ENCODE peak calls at places on chromosome 22, in seven cellular contexts. One of them, this sample, is unnamed.

GRCh38 chr22:26972281-26972680 is 314.9 kb downstream of the MIAT start:
- DNase-seq in nucleus accumbens: no peak
- DNase-seq in GM13977: no peak
- DNase-seq in mammary epithelial cell: no peak
- DNase-seq in GM04503: no peak
- DNase-seq in lower lobe of right lung: no peak
- DNase-seq in stimulated activated CD8-positive, alpha-beta memory T cell treated with anti-CD3 and anti-CD28 coated beads, Interleukin-4, amount 100 ng/mL, for 1 hour: no peak
- DNase-seq in this sample: no peak

GRCh38 chr22:37748659-37749058 is 51.8 kb downstream of the TRIOBP start:
- DNase-seq in nucleus accumbens: no peak
- DNase-seq in GM13977: no peak
- DNase-seq in mammary epithelial cell: no peak
- DNase-seq in GM04503: no peak
- DNase-seq in lower lobe of right lung: no peak
- DNase-seq in stimulated activated CD8-positive, alpha-beta memory T cell treated with anti-CD3 and anti-CD28 coated beads, Interleukin-4, amount 100 ng/mL, for 1 hour: no peak
- DNase-seq in this sample: no peak

GRCh38 chr22:18996376-18996900 is 60.3 kb upstream of the PRODH start:
- DNase-seq in nucleus accumbens: no peak
- DNase-seq in GM13977: no peak
- DNase-seq in mammary epithelial cell: no peak
- DNase-seq in GM04503: no peak
- DNase-seq in lower lobe of right lung: no peak
- DNase-seq in stimulated activated CD8-positive, alpha-beta memory T cell treated with anti-CD3 and anti-CD28 coated beads, Interleukin-4, amount 100 ng/mL, for 1 hour: no peak
- DNase-seq in this sample: no peak

GRCh38 chr22:25068701-25069100 is 116.2 kb downstream of the KIAA1671 start:
- DNase-seq in nucleus accumbens: no peak
- DNase-seq in GM13977: no peak
- DNase-seq in mammary epithelial cell: no peak
- DNase-seq in GM04503: no peak
- DNase-seq in lower lobe of right lung: no peak
- DNase-seq in stimulated activated CD8-positive, alpha-beta memory T cell treated with anti-CD3 and anti-CD28 coated beads, Interleukin-4, amount 100 ng/mL, for 1 hour: no peak
- DNase-seq in this sample: no peak

GRCh38 chr22:29992341-29993275 is 87.7 kb upstream of the HORMAD2 start:
- DNase-seq in nucleus accumbens: no peak
- DNase-seq in GM13977: no peak
- DNase-seq in mammary epithelial cell: peak; percentile 90
- DNase-seq in GM04503: no peak
- DNase-seq in lower lobe of right lung: no peak
- DNase-seq in stimulated activated CD8-positive, alpha-beta memory T cell treated with anti-CD3 and anti-CD28 coated beads, Interleukin-4, amount 100 ng/mL, for 1 hour: no peak
- DNase-seq in this sample: no peak

GRCh38 chr22:49960967-49961600 is 512 bp downstream of the PIM3 start:
- DNase-seq in nucleus accumbens: no peak
- DNase-seq in GM13977: peak; percentile 63
- DNase-seq in mammary epithelial cell: peak; percentile 61
- DNase-seq in GM04503: no peak
- DNase-seq in lower lobe of right lung: peak; percentile 74
- DNase-seq in stimulated activated CD8-positive, alpha-beta memory T cell treated with anti-CD3 and anti-CD28 coated beads, Interleukin-4, amount 100 ng/mL, for 1 hour: no peak
- DNase-seq in this sample: peak; percentile 72

GRCh38 chr22:46762238-46763050 is at the start of gene TBC1D22A:
- DNase-seq in nucleus accumbens: peak; percentile 93
- DNase-seq in GM13977: peak; percentile 95
- DNase-seq in mammary epithelial cell: peak; percentile 88
- DNase-seq in GM04503: peak; percentile 59
- DNase-seq in lower lobe of right lung: peak; percentile 96
- DNase-seq in stimulated activated CD8-positive, alpha-beta memory T cell treated with anti-CD3 and anti-CD28 coated beads, Interleukin-4, amount 100 ng/mL, for 1 hour: peak; percentile 84
- DNase-seq in this sample: peak; percentile 95

GRCh38 chr22:23622634-23623033 is 9.5 kb downstream of the DRICH1 start:
- DNase-seq in nucleus accumbens: no peak
- DNase-seq in GM13977: no peak
- DNase-seq in mammary epithelial cell: no peak
- DNase-seq in GM04503: no peak
- DNase-seq in lower lobe of right lung: no peak
- DNase-seq in stimulated activated CD8-positive, alpha-beta memory T cell treated with anti-CD3 and anti-CD28 coated beads, Interleukin-4, amount 100 ng/mL, for 1 hour: no peak
- DNase-seq in this sample: no peak

GRCh38 chr22:47053865-47054185 is 291.4 kb downstream of the TBC1D22A start:
- DNase-seq in nucleus accumbens: no peak
- DNase-seq in GM13977: no peak
- DNase-seq in mammary epithelial cell: no peak
- DNase-seq in GM04503: peak; percentile 39
- DNase-seq in lower lobe of right lung: no peak
- DNase-seq in stimulated activated CD8-positive, alpha-beta memory T cell treated with anti-CD3 and anti-CD28 coated beads, Interleukin-4, amount 100 ng/mL, for 1 hour: no peak
- DNase-seq in this sample: no peak

GRCh38 chr22:46598737-46599424 is 21.3 kb upstream of the GRAMD4 start:
- DNase-seq in nucleus accumbens: no peak
- DNase-seq in GM13977: no peak
- DNase-seq in mammary epithelial cell: no peak
- DNase-seq in GM04503: no peak
- DNase-seq in lower lobe of right lung: peak; percentile 65
- DNase-seq in stimulated activated CD8-positive, alpha-beta memory T cell treated with anti-CD3 and anti-CD28 coated beads, Interleukin-4, amount 100 ng/mL, for 1 hour: no peak
- DNase-seq in this sample: no peak

GRCh38 chr22:23256986-23257888 is 76.9 kb downstream of the BCR start:
- DNase-seq in nucleus accumbens: no peak
- DNase-seq in GM13977: no peak
- DNase-seq in mammary epithelial cell: peak; percentile 32
- DNase-seq in GM04503: peak; percentile 26
- DNase-seq in lower lobe of right lung: no peak
- DNase-seq in stimulated activated CD8-positive, alpha-beta memory T cell treated with anti-CD3 and anti-CD28 coated beads, Interleukin-4, amount 100 ng/mL, for 1 hour: no peak
- DNase-seq in this sample: no peak

GRCh38 chr22:29313126-29314071 is 2.1 kb downstream of the RASL10A start:
- DNase-seq in nucleus accumbens: no peak
- DNase-seq in GM13977: peak; percentile 79
- DNase-seq in mammary epithelial cell: no peak
- DNase-seq in GM04503: no peak
- DNase-seq in lower lobe of right lung: peak; percentile 60
- DNase-seq in stimulated activated CD8-positive, alpha-beta memory T cell treated with anti-CD3 and anti-CD28 coated beads, Interleukin-4, amount 100 ng/mL, for 1 hour: no peak
- DNase-seq in this sample: no peak

GRCh38 chr22:49589811-49590210 is 237.9 kb downstream of the BRD1 start:
- DNase-seq in nucleus accumbens: no peak
- DNase-seq in GM13977: no peak
- DNase-seq in mammary epithelial cell: no peak
- DNase-seq in GM04503: no peak
- DNase-seq in lower lobe of right lung: peak; percentile 30
- DNase-seq in stimulated activated CD8-positive, alpha-beta memory T cell treated with anti-CD3 and anti-CD28 coated beads, Interleukin-4, amount 100 ng/mL, for 1 hour: no peak
- DNase-seq in this sample: peak; percentile 38

GRCh38 chr22:48045369-48045768 is 1282.9 kb downstream of the TBC1D22A start:
- DNase-seq in nucleus accumbens: no peak
- DNase-seq in GM13977: peak; percentile 49
- DNase-seq in mammary epithelial cell: no peak
- DNase-seq in GM04503: no peak
- DNase-seq in lower lobe of right lung: no peak
- DNase-seq in stimulated activated CD8-positive, alpha-beta memory T cell treated with anti-CD3 and anti-CD28 coated beads, Interleukin-4, amount 100 ng/mL, for 1 hour: no peak
- DNase-seq in this sample: peak; percentile 11

GRCh38 chr22:46941958-46942815 is 179.7 kb downstream of the TBC1D22A start:
- DNase-seq in nucleus accumbens: no peak
- DNase-seq in GM13977: no peak
- DNase-seq in mammary epithelial cell: no peak
- DNase-seq in GM04503: no peak
- DNase-seq in lower lobe of right lung: no peak
- DNase-seq in stimulated activated CD8-positive, alpha-beta memory T cell treated with anti-CD3 and anti-CD28 coated beads, Interleukin-4, amount 100 ng/mL, for 1 hour: no peak
- DNase-seq in this sample: no peak

GRCh38 chr22:33274214-33274828 is 216.1 kb upstream of the SYN3 start:
- DNase-seq in nucleus accumbens: no peak
- DNase-seq in GM13977: peak; percentile 44
- DNase-seq in mammary epithelial cell: peak; percentile 14
- DNase-seq in GM04503: no peak
- DNase-seq in lower lobe of right lung: no peak
- DNase-seq in stimulated activated CD8-positive, alpha-beta memory T cell treated with anti-CD3 and anti-CD28 coated beads, Interleukin-4, amount 100 ng/mL, for 1 hour: no peak
- DNase-seq in this sample: peak; percentile 65

GRCh38 chr22:21445437-21446127 is 21.6 kb upstream of the TMEM191C start:
- DNase-seq in nucleus accumbens: no peak
- DNase-seq in GM13977: no peak
- DNase-seq in mammary epithelial cell: no peak
- DNase-seq in GM04503: no peak
- DNase-seq in lower lobe of right lung: peak; percentile 36
- DNase-seq in stimulated activated CD8-positive, alpha-beta memory T cell treated with anti-CD3 and anti-CD28 coated beads, Interleukin-4, amount 100 ng/mL, for 1 hour: no peak
- DNase-seq in this sample: no peak

GRCh38 chr22:46963672-46964545 is 201.5 kb downstream of the TBC1D22A start:
- DNase-seq in nucleus accumbens: no peak
- DNase-seq in GM13977: no peak
- DNase-seq in mammary epithelial cell: no peak
- DNase-seq in GM04503: no peak
- DNase-seq in lower lobe of right lung: no peak
- DNase-seq in stimulated activated CD8-positive, alpha-beta memory T cell treated with anti-CD3 and anti-CD28 coated beads, Interleukin-4, amount 100 ng/mL, for 1 hour: no peak
- DNase-seq in this sample: peak; percentile 41

GRCh38 chr22:19941365-19942070 is at the start of the genes COMT and TXNRD2:
- DNase-seq in nucleus accumbens: peak; percentile 39
- DNase-seq in GM13977: peak; percentile 93
- DNase-seq in mammary epithelial cell: peak; percentile 54
- DNase-seq in GM04503: no peak
- DNase-seq in lower lobe of right lung: peak; percentile 82
- DNase-seq in stimulated activated CD8-positive, alpha-beta memory T cell treated with anti-CD3 and anti-CD28 coated beads, Interleukin-4, amount 100 ng/mL, for 1 hour: peak; percentile 35
- DNase-seq in this sample: no peak

GRCh38 chr22:27107005-27107404 is 449.6 kb downstream of the MIAT start:
- DNase-seq in nucleus accumbens: no peak
- DNase-seq in GM13977: no peak
- DNase-seq in mammary epithelial cell: no peak
- DNase-seq in GM04503: no peak
- DNase-seq in lower lobe of right lung: no peak
- DNase-seq in stimulated activated CD8-positive, alpha-beta memory T cell treated with anti-CD3 and anti-CD28 coated beads, Interleukin-4, amount 100 ng/mL, for 1 hour: no peak
- DNase-seq in this sample: no peak

GRCh38 chr22:42444060-42444904 is 12.1 kb upstream of the NFAM1 start:
- DNase-seq in nucleus accumbens: peak; percentile 81
- DNase-seq in GM13977: peak; percentile 82
- DNase-seq in mammary epithelial cell: peak; percentile 84
- DNase-seq in GM04503: peak; percentile 61
- DNase-seq in lower lobe of right lung: peak; percentile 82
- DNase-seq in stimulated activated CD8-positive, alpha-beta memory T cell treated with anti-CD3 and anti-CD28 coated beads, Interleukin-4, amount 100 ng/mL, for 1 hour: peak; percentile 22
- DNase-seq in this sample: peak; percentile 93

GRCh38 chr22:40463017-40463631 is 92.7 kb downstream of the SGSM3 start:
- DNase-seq in nucleus accumbens: no peak
- DNase-seq in GM13977: peak; percentile 44
- DNase-seq in mammary epithelial cell: no peak
- DNase-seq in GM04503: no peak
- DNase-seq in lower lobe of right lung: no peak
- DNase-seq in stimulated activated CD8-positive, alpha-beta memory T cell treated with anti-CD3 and anti-CD28 coated beads, Interleukin-4, amount 100 ng/mL, for 1 hour: peak; percentile 22
- DNase-seq in this sample: no peak

GRCh38 chr22:48106215-48106614 is 1343.8 kb downstream of the TBC1D22A start:
- DNase-seq in nucleus accumbens: no peak
- DNase-seq in GM13977: no peak
- DNase-seq in mammary epithelial cell: no peak
- DNase-seq in GM04503: no peak
- DNase-seq in lower lobe of right lung: no peak
- DNase-seq in stimulated activated CD8-positive, alpha-beta memory T cell treated with anti-CD3 and anti-CD28 coated beads, Interleukin-4, amount 100 ng/mL, for 1 hour: no peak
- DNase-seq in this sample: peak; percentile 25

GRCh38 chr22:37256075-37256726 is 12.1 kb upstream of the RAC2 start:
- DNase-seq in nucleus accumbens: no peak
- DNase-seq in GM13977: no peak
- DNase-seq in mammary epithelial cell: no peak
- DNase-seq in GM04503: no peak
- DNase-seq in lower lobe of right lung: peak; percentile 14
- DNase-seq in stimulated activated CD8-positive, alpha-beta memory T cell treated with anti-CD3 and anti-CD28 coated beads, Interleukin-4, amount 100 ng/mL, for 1 hour: no peak
- DNase-seq in this sample: peak; percentile 42

GRCh38 chr22:37163618-37164534 is 14.2 kb upstream of the IL2RB start:
- DNase-seq in nucleus accumbens: no peak
- DNase-seq in GM13977: peak; percentile 78
- DNase-seq in mammary epithelial cell: no peak
- DNase-seq in GM04503: no peak
- DNase-seq in lower lobe of right lung: peak; percentile 35
- DNase-seq in stimulated activated CD8-positive, alpha-beta memory T cell treated with anti-CD3 and anti-CD28 coated beads, Interleukin-4, amount 100 ng/mL, for 1 hour: no peak
- DNase-seq in this sample: no peak

GRCh38 chr22:29726104-29726503 is 6.3 kb downstream of the CABP7 start:
- DNase-seq in nucleus accumbens: no peak
- DNase-seq in GM13977: no peak
- DNase-seq in mammary epithelial cell: no peak
- DNase-seq in GM04503: no peak
- DNase-seq in lower lobe of right lung: no peak
- DNase-seq in stimulated activated CD8-positive, alpha-beta memory T cell treated with anti-CD3 and anti-CD28 coated beads, Interleukin-4, amount 100 ng/mL, for 1 hour: no peak
- DNase-seq in this sample: no peak

GRCh38 chr22:38189104-38189503 is 7.5 kb upstream of the PLA2G6 start:
- DNase-seq in nucleus accumbens: no peak
- DNase-seq in GM13977: no peak
- DNase-seq in mammary epithelial cell: no peak
- DNase-seq in GM04503: no peak
- DNase-seq in lower lobe of right lung: no peak
- DNase-seq in stimulated activated CD8-positive, alpha-beta memory T cell treated with anti-CD3 and anti-CD28 coated beads, Interleukin-4, amount 100 ng/mL, for 1 hour: no peak
- DNase-seq in this sample: no peak

GRCh38 chr22:48372395-48372794 is 1455.3 kb downstream of the BRD1 start:
- DNase-seq in nucleus accumbens: no peak
- DNase-seq in GM13977: no peak
- DNase-seq in mammary epithelial cell: no peak
- DNase-seq in GM04503: no peak
- DNase-seq in lower lobe of right lung: no peak
- DNase-seq in stimulated activated CD8-positive, alpha-beta memory T cell treated with anti-CD3 and anti-CD28 coated beads, Interleukin-4, amount 100 ng/mL, for 1 hour: no peak
- DNase-seq in this sample: peak; percentile 40